ENCODE peak calls at places on chromosomes 6 and 20, in eight cellular contexts. R is Right ventricle myocardium superior; N is ELF-1; C is T-helper 1 cell; F is adrenal gland; W is iris pigment epithelial cell; B is globus pallidus; I is activated naive CD4-positive, alpha-beta T cell treated with Interleukin-2 at 50 U/mL for 16 hours. G is an unnamed sample.

GRCh38 chr6:159969204-159969912 is 476 bp downstream of the IGF2R start:
- DNase-seq in R (peak), N (peak), C (no peak), F (peak), W (peak), B (no peak), I (peak), G (no peak)

GRCh38 chr20:45919536-45919933 is 7.6 kb upstream of the PLTP start:
- DNase-seq in R (peak), N (no peak), C (no peak), F (peak), W (peak), B (no peak), I (no peak), G (no peak)

GRCh38 chr6:151257984-151258445 is 18.2 kb downstream of the AKAP12 start:
- DNase-seq in R (no peak), N (no peak), C (no peak), F (no peak), W (peak), B (no peak), I (no peak), G (no peak)

GRCh38 chr6:73519943-73520687 is 717 bp downstream of the EEF1A1 start:
- DNase-seq in R (peak), N (peak), C (peak), F (peak), W (peak), B (peak), I (peak), G (peak)

GRCh38 chr6:134764741-134765140 is 185.2 kb downstream of the ALDH8A1 start:
- DNase-seq in R (no peak), N (no peak), C (no peak), F (no peak), W (peak), B (no peak), I (no peak), G (no peak)

GRCh38 chr6:17276766-17277165 is 4.4 kb upstream of the RBM24 start:
- DNase-seq in R (no peak), N (no peak), C (no peak), F (no peak), W (peak), B (no peak), I (no peak), G (no peak)

GRCh38 chr20:20299904-20300303 is 68.0 kb upstream of the INSM1 start:
- DNase-seq in R (no peak), N (no peak), C (no peak), F (no peak), W (no peak), B (no peak), I (no peak), G (no peak)

GRCh38 chr6:7216941-7217621 is 95.9 kb downstream of the SSR1 start:
- DNase-seq in R (no peak), N (peak), C (no peak), F (peak), W (no peak), B (no peak), I (no peak), G (no peak)

GRCh38 chr20:52619671-52620070 is 352.5 kb upstream of the TSHZ2 start:
- DNase-seq in R (no peak), N (no peak), C (no peak), F (no peak), W (no peak), B (no peak), I (no peak), G (no peak)

GRCh38 chr6:68069921-68070709 is 565.0 kb upstream of the ADGRB3 start:
- DNase-seq in R (no peak), N (peak), C (no peak), F (no peak), W (no peak), B (no peak), I (no peak), G (no peak)

GRCh38 chr6:168711049-168711640 is 270.2 kb downstream of the SMOC2 start:
- DNase-seq in R (no peak), N (no peak), C (no peak), F (no peak), W (peak), B (no peak), I (no peak), G (no peak)

GRCh38 chr20:36493013-36493800 is 48.1 kb upstream of the MYL9 start:
- DNase-seq in R (no peak), N (peak), C (no peak), F (no peak), W (no peak), B (no peak), I (no peak), G (peak)

GRCh38 chr20:38875170-38875993 is 50.8 kb upstream of the FAM83D start:
- DNase-seq in R (no peak), N (no peak), C (peak), F (peak), W (no peak), B (no peak), I (peak), G (no peak)

GRCh38 chr6:1379026-1379809 is 10.2 kb upstream of the FOXF2 start:
- DNase-seq in R (no peak), N (peak), C (no peak), F (no peak), W (no peak), B (no peak), I (no peak), G (no peak)

G was measured in NCI-H460.